ENCODE peak calls at places on chromosomes 13 and 19, in nine cellular contexts. One of them, this sample, is unnamed.
A peak's percentile ranks its signal among the peaks of the same experiment; 100 is the strongest.

GRCh38 chr19:33904681-33905080 is 108.0 kb downstream of the KCTD15 start:
- DNase-seq in breast epithelium: no peak
- DNase-seq in astrocyte of the spinal cord: peak; percentile 5
- DNase-seq in cardiac muscle cell: peak; percentile 52
- DNase-seq in uterus: no peak
- DNase-seq in effector memory CD4-positive, alpha-beta T cell: no peak
- DNase-seq in CD4-positive, CD25-positive, alpha-beta regulatory T cell: no peak
- DNase-seq in AG09309: no peak
- DNase-seq in coronary artery: no peak
- DNase-seq in this sample: no peak

GRCh38 chr19:4154571-4155312 is 1.3 kb downstream of the CREB3L3 start:
- DNase-seq in breast epithelium: no peak
- DNase-seq in astrocyte of the spinal cord: no peak
- DNase-seq in cardiac muscle cell: no peak
- DNase-seq in uterus: no peak
- DNase-seq in effector memory CD4-positive, alpha-beta T cell: no peak
- DNase-seq in CD4-positive, CD25-positive, alpha-beta regulatory T cell: no peak
- DNase-seq in AG09309: no peak
- DNase-seq in coronary artery: no peak
- DNase-seq in this sample: no peak

GRCh38 chr13:44792096-44792495 is 197.2 kb downstream of the NUFIP1 start:
- DNase-seq in breast epithelium: no peak
- DNase-seq in astrocyte of the spinal cord: no peak
- DNase-seq in cardiac muscle cell: no peak
- DNase-seq in uterus: no peak
- DNase-seq in effector memory CD4-positive, alpha-beta T cell: no peak
- DNase-seq in CD4-positive, CD25-positive, alpha-beta regulatory T cell: no peak
- DNase-seq in AG09309: no peak
- DNase-seq in coronary artery: no peak
- DNase-seq in this sample: no peak

GRCh38 chr19:44644391-44645016 is 794 bp downstream of the PVR start:
- DNase-seq in breast epithelium: no peak
- DNase-seq in astrocyte of the spinal cord: peak; percentile 48
- DNase-seq in cardiac muscle cell: no peak
- DNase-seq in uterus: peak; percentile 34
- DNase-seq in effector memory CD4-positive, alpha-beta T cell: no peak
- DNase-seq in CD4-positive, CD25-positive, alpha-beta regulatory T cell: no peak
- DNase-seq in AG09309: no peak
- DNase-seq in coronary artery: no peak
- DNase-seq in this sample: no peak

GRCh38 chr13:47287291-47287751 is 390.5 kb upstream of the HTR2A start:
- DNase-seq in breast epithelium: no peak
- DNase-seq in astrocyte of the spinal cord: peak; percentile 95
- DNase-seq in cardiac muscle cell: no peak
- DNase-seq in uterus: no peak
- DNase-seq in effector memory CD4-positive, alpha-beta T cell: no peak
- DNase-seq in CD4-positive, CD25-positive, alpha-beta regulatory T cell: no peak
- DNase-seq in AG09309: no peak
- DNase-seq in coronary artery: no peak
- DNase-seq in this sample: no peak

GRCh38 chr19:5112681-5113080 is 143.8 kb downstream of the KDM4B start:
- DNase-seq in breast epithelium: no peak
- DNase-seq in astrocyte of the spinal cord: no peak
- DNase-seq in cardiac muscle cell: no peak
- DNase-seq in uterus: no peak
- DNase-seq in effector memory CD4-positive, alpha-beta T cell: no peak
- DNase-seq in CD4-positive, CD25-positive, alpha-beta regulatory T cell: no peak
- DNase-seq in AG09309: no peak
- DNase-seq in coronary artery: no peak
- DNase-seq in this sample: no peak

GRCh38 chr13:100182894-100183490 is 94.1 kb downstream of the PCCA start:
- DNase-seq in breast epithelium: no peak
- DNase-seq in astrocyte of the spinal cord: no peak
- DNase-seq in cardiac muscle cell: no peak
- DNase-seq in uterus: no peak
- DNase-seq in effector memory CD4-positive, alpha-beta T cell: no peak
- DNase-seq in CD4-positive, CD25-positive, alpha-beta regulatory T cell: no peak
- DNase-seq in AG09309: no peak
- DNase-seq in coronary artery: no peak
- DNase-seq in this sample: peak; percentile 78

GRCh38 chr19:39870171-39870971 is 24.2 kb upstream of the FBL start:
- DNase-seq in breast epithelium: no peak
- DNase-seq in astrocyte of the spinal cord: no peak
- DNase-seq in cardiac muscle cell: no peak
- DNase-seq in uterus: no peak
- DNase-seq in effector memory CD4-positive, alpha-beta T cell: no peak
- DNase-seq in CD4-positive, CD25-positive, alpha-beta regulatory T cell: no peak
- DNase-seq in AG09309: no peak
- DNase-seq in coronary artery: no peak
- DNase-seq in this sample: no peak

GRCh38 chr13:38951525-38952313 is 38.9 kb downstream of the STOML3 start:
- DNase-seq in breast epithelium: no peak
- DNase-seq in astrocyte of the spinal cord: no peak
- DNase-seq in cardiac muscle cell: peak; percentile 81
- DNase-seq in uterus: peak; percentile 16
- DNase-seq in effector memory CD4-positive, alpha-beta T cell: no peak
- DNase-seq in CD4-positive, CD25-positive, alpha-beta regulatory T cell: no peak
- DNase-seq in AG09309: no peak
- DNase-seq in coronary artery: no peak
- DNase-seq in this sample: no peak

GRCh38 chr13:99062593-99062992 is 84.7 kb upstream of the DOCK9 start:
- DNase-seq in breast epithelium: no peak
- DNase-seq in astrocyte of the spinal cord: peak; percentile 74
- DNase-seq in cardiac muscle cell: peak; percentile 43
- DNase-seq in uterus: peak; percentile 57
- DNase-seq in effector memory CD4-positive, alpha-beta T cell: no peak
- DNase-seq in CD4-positive, CD25-positive, alpha-beta regulatory T cell: no peak
- DNase-seq in AG09309: peak; percentile 49
- DNase-seq in coronary artery: no peak
- DNase-seq in this sample: no peak

GRCh38 chr19:58500242-58500641 is 11.6 kb downstream of the SLC27A5 start:
- DNase-seq in breast epithelium: no peak
- DNase-seq in astrocyte of the spinal cord: no peak
- DNase-seq in cardiac muscle cell: no peak
- DNase-seq in uterus: no peak
- DNase-seq in effector memory CD4-positive, alpha-beta T cell: no peak
- DNase-seq in CD4-positive, CD25-positive, alpha-beta regulatory T cell: no peak
- DNase-seq in AG09309: no peak
- DNase-seq in coronary artery: no peak
- DNase-seq in this sample: no peak

GRCh38 chr19:14152713-14153112 is 16.3 kb upstream of the ASF1B start:
- DNase-seq in breast epithelium: no peak
- DNase-seq in astrocyte of the spinal cord: no peak
- DNase-seq in cardiac muscle cell: no peak
- DNase-seq in uterus: no peak
- DNase-seq in effector memory CD4-positive, alpha-beta T cell: no peak
- DNase-seq in CD4-positive, CD25-positive, alpha-beta regulatory T cell: no peak
- DNase-seq in AG09309: no peak
- DNase-seq in coronary artery: no peak
- DNase-seq in this sample: no peak

GRCh38 chr13:21579754-21580316 is 24.1 kb downstream of the MICU2 start:
- DNase-seq in breast epithelium: no peak
- DNase-seq in astrocyte of the spinal cord: no peak
- DNase-seq in cardiac muscle cell: no peak
- DNase-seq in uterus: no peak
- DNase-seq in effector memory CD4-positive, alpha-beta T cell: no peak
- DNase-seq in CD4-positive, CD25-positive, alpha-beta regulatory T cell: no peak
- DNase-seq in AG09309: no peak
- DNase-seq in coronary artery: no peak
- DNase-seq in this sample: peak; percentile 60

GRCh38 chr13:71378992-71379905 is 487.8 kb downstream of the DACH1 start:
- DNase-seq in breast epithelium: no peak
- DNase-seq in astrocyte of the spinal cord: peak; percentile 31
- DNase-seq in cardiac muscle cell: no peak
- DNase-seq in uterus: no peak
- DNase-seq in effector memory CD4-positive, alpha-beta T cell: no peak
- DNase-seq in CD4-positive, CD25-positive, alpha-beta regulatory T cell: no peak
- DNase-seq in AG09309: no peak
- DNase-seq in coronary artery: no peak
- DNase-seq in this sample: no peak

GRCh38 chr13:46668302-46668720 is 115.3 kb downstream of the LRCH1 start:
- DNase-seq in breast epithelium: no peak
- DNase-seq in astrocyte of the spinal cord: peak; percentile 94
- DNase-seq in cardiac muscle cell: peak; percentile 95
- DNase-seq in uterus: peak; percentile 74
- DNase-seq in effector memory CD4-positive, alpha-beta T cell: no peak
- DNase-seq in CD4-positive, CD25-positive, alpha-beta regulatory T cell: no peak
- DNase-seq in AG09309: peak; percentile 76
- DNase-seq in coronary artery: no peak
- DNase-seq in this sample: no peak

DNA sequence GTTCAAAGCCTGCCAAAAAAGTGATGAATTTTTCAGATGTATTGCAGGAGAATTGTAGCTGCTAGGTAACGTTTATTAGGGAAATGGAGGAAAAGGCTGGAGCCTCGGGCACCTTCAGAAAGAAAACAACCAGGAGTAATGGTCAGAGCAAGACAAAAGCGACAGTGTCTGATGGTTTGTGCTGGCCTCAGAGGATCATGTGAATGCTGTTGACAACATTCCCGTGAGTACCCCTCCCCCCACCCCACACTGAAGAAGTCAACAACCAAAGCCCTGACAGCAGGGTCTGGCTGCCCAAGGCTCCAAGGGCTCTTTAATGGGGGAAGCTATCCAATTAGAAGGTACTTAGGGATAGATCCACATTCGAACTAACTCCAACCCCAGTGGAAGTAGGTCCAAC is 95.4 kb downstream of the OXGR1 start:
- DNase-seq in breast epithelium: no peak
- DNase-seq in astrocyte of the spinal cord: no peak
- DNase-seq in cardiac muscle cell: no peak
- DNase-seq in uterus: no peak
- DNase-seq in effector memory CD4-positive, alpha-beta T cell: no peak
- DNase-seq in CD4-positive, CD25-positive, alpha-beta regulatory T cell: no peak
- DNase-seq in AG09309: no peak
- DNase-seq in coronary artery: no peak
- DNase-seq in this sample: no peak
- H3K4me3 ChIP-seq in breast epithelium: no peak overlapping the region
- H3K4me3 ChIP-seq in astrocyte of the spinal cord: no peak overlapping the region
- H3K4me3 ChIP-seq in cardiac muscle cell: no peak overlapping the region
- H3K4me3 ChIP-seq in uterus: no peak overlapping the region
- H3K4me3 ChIP-seq in effector memory CD4-positive, alpha-beta T cell: no peak overlapping the region
- H3K4me3 ChIP-seq in CD4-positive, CD25-positive, alpha-beta regulatory T cell: no peak overlapping the region
- H3K4me3 ChIP-seq in AG09309: no peak overlapping the region
- H3K4me3 ChIP-seq in coronary artery: no peak overlapping the region
- H3K4me3 ChIP-seq in this sample: no peak overlapping the region

GRCh38 chr13:83884141-83884540 is 1.9 kb upstream of the SLITRK1 start:
- DNase-seq in breast epithelium: no peak
- DNase-seq in astrocyte of the spinal cord: no peak
- DNase-seq in cardiac muscle cell: no peak
- DNase-seq in uterus: no peak
- DNase-seq in effector memory CD4-positive, alpha-beta T cell: no peak
- DNase-seq in CD4-positive, CD25-positive, alpha-beta regulatory T cell: no peak
- DNase-seq in AG09309: no peak
- DNase-seq in coronary artery: no peak
- DNase-seq in this sample: no peak

GRCh38 chr13:83883061-83883523 is 818 bp upstream of the SLITRK1 start:
- DNase-seq in breast epithelium: no peak
- DNase-seq in astrocyte of the spinal cord: no peak
- DNase-seq in cardiac muscle cell: no peak
- DNase-seq in uterus: no peak
- DNase-seq in effector memory CD4-positive, alpha-beta T cell: no peak
- DNase-seq in CD4-positive, CD25-positive, alpha-beta regulatory T cell: no peak
- DNase-seq in AG09309: no peak
- DNase-seq in coronary artery: no peak
- DNase-seq in this sample: no peak

GRCh38 chr13:83881917-83882625 is at the start of gene SLITRK1:
- DNase-seq in breast epithelium: peak; percentile 62
- DNase-seq in astrocyte of the spinal cord: peak; percentile 75
- DNase-seq in cardiac muscle cell: peak; percentile 69
- DNase-seq in uterus: no peak
- DNase-seq in effector memory CD4-positive, alpha-beta T cell: no peak
- DNase-seq in CD4-positive, CD25-positive, alpha-beta regulatory T cell: no peak
- DNase-seq in AG09309: no peak
- DNase-seq in coronary artery: no peak
- DNase-seq in this sample: peak; percentile 3

GRCh38 chr13:83881031-83881727 is 1.1 kb downstream of the SLITRK1 start:
- DNase-seq in breast epithelium: no peak
- DNase-seq in astrocyte of the spinal cord: no peak
- DNase-seq in cardiac muscle cell: no peak
- DNase-seq in uterus: no peak
- DNase-seq in effector memory CD4-positive, alpha-beta T cell: no peak
- DNase-seq in CD4-positive, CD25-positive, alpha-beta regulatory T cell: no peak
- DNase-seq in AG09309: no peak
- DNase-seq in coronary artery: no peak
- DNase-seq in this sample: no peak

GRCh38 chr13:83882626-83882959 is 319 bp upstream of the SLITRK1 start:
- DNase-seq in breast epithelium: no peak
- DNase-seq in astrocyte of the spinal cord: no peak
- DNase-seq in cardiac muscle cell: no peak
- DNase-seq in uterus: no peak
- DNase-seq in effector memory CD4-positive, alpha-beta T cell: no peak
- DNase-seq in CD4-positive, CD25-positive, alpha-beta regulatory T cell: no peak
- DNase-seq in AG09309: no peak
- DNase-seq in coronary artery: no peak
- DNase-seq in this sample: no peak
- H3K4me3 ChIP-seq in breast epithelium: no peak overlapping the region
- H3K4me3 ChIP-seq in astrocyte of the spinal cord: peak overlapping the region; percentile 37
- H3K4me3 ChIP-seq in cardiac muscle cell: no peak overlapping the region
- H3K4me3 ChIP-seq in uterus: no peak overlapping the region
- H3K4me3 ChIP-seq in effector memory CD4-positive, alpha-beta T cell: no peak overlapping the region
- H3K4me3 ChIP-seq in CD4-positive, CD25-positive, alpha-beta regulatory T cell: no peak overlapping the region
- H3K4me3 ChIP-seq in AG09309: peak overlapping the region; percentile 72
- H3K4me3 ChIP-seq in coronary artery: no peak overlapping the region
- H3K4me3 ChIP-seq in this sample: no peak overlapping the region

GRCh38 chr19:6738726-6739389 is 622 bp upstream of the TRIP10 start:
- DNase-seq in breast epithelium: no peak
- DNase-seq in astrocyte of the spinal cord: no peak
- DNase-seq in cardiac muscle cell: no peak
- DNase-seq in uterus: peak; percentile 64
- DNase-seq in effector memory CD4-positive, alpha-beta T cell: no peak
- DNase-seq in CD4-positive, CD25-positive, alpha-beta regulatory T cell: no peak
- DNase-seq in AG09309: no peak
- DNase-seq in coronary artery: no peak
- DNase-seq in this sample: no peak
- H3K4me3 ChIP-seq in breast epithelium: peak overlapping the region; percentile 26
- H3K4me3 ChIP-seq in astrocyte of the spinal cord: peak overlapping the region; percentile 30
- H3K4me3 ChIP-seq in cardiac muscle cell: peak overlapping the region; percentile 7
- H3K4me3 ChIP-seq in uterus: peak overlapping the region; percentile 35
- H3K4me3 ChIP-seq in effector memory CD4-positive, alpha-beta T cell: peak overlapping the region; percentile 52
- H3K4me3 ChIP-seq in CD4-positive, CD25-positive, alpha-beta regulatory T cell: peak overlapping the region; percentile 58
- H3K4me3 ChIP-seq in AG09309: peak overlapping the region; percentile 40
- H3K4me3 ChIP-seq in coronary artery: peak overlapping the region; percentile 92
- H3K4me3 ChIP-seq in this sample: peak overlapping the region; percentile 46

DNA sequence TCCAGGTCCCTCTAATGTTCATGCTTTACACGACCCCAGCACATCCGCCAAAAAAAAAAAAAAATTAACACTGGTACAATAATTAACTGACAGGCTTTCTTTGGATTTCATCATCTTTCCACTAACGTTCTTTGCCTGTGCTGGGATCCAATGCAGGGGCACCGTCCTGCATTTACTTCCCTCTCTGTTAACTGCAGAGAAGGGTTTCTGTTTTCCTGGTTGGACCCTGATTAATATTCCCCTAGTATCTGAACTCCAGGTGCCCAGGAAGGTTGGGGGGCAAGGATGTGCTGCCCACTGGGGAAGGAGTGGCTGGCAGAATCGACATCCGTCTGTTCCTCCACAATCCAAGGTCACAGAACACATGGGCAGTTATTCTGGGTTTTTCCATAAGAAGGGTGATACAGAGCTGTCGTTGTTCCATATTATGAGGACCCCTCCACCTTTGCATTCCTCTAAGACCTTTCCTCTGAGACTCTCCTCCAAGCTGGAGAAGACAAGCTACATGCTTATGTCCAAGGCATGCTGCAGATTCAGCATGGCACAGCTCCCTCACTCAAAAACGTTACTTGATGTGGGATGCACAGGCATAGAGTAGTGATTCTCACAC is 4.5 kb upstream of the LAIR1 start:
- DNase-seq in breast epithelium: no peak
- DNase-seq in astrocyte of the spinal cord: no peak
- DNase-seq in cardiac muscle cell: no peak
- DNase-seq in uterus: no peak
- DNase-seq in effector memory CD4-positive, alpha-beta T cell: no peak
- DNase-seq in CD4-positive, CD25-positive, alpha-beta regulatory T cell: no peak
- DNase-seq in AG09309: no peak
- DNase-seq in coronary artery: no peak
- DNase-seq in this sample: no peak
- H3K4me3 ChIP-seq in breast epithelium: no peak overlapping the region
- H3K4me3 ChIP-seq in astrocyte of the spinal cord: no peak overlapping the region
- H3K4me3 ChIP-seq in cardiac muscle cell: no peak overlapping the region
- H3K4me3 ChIP-seq in uterus: no peak overlapping the region
- H3K4me3 ChIP-seq in effector memory CD4-positive, alpha-beta T cell: peak overlapping the region; percentile 26
- H3K4me3 ChIP-seq in CD4-positive, CD25-positive, alpha-beta regulatory T cell: peak overlapping the region; percentile 75
- H3K4me3 ChIP-seq in AG09309: no peak overlapping the region
- H3K4me3 ChIP-seq in coronary artery: no peak overlapping the region
- H3K4me3 ChIP-seq in this sample: peak overlapping the region; percentile 58

This sample was measured in Jurkat, Clone E6-1.